ENCODE peak calls at places on chromosomes 3 and 15, in seven cellular contexts. W is NCI-H510A treated with DMSO at 0.1 percent for 48 hours, I is osteocyte, Z is HCT116, C is BE2C, T is left ventricle myocardium superior, O is retina. S is an unnamed sample.

GRCh38 chr3:9732080-9732752 is 681 bp downstream of the BRPF1 start:
- DNase-seq in W (no peak), I (no peak), Z (no peak), C (no peak), T (peak; percentile 45), O (no peak), S (no peak)

GRCh38 chr15:57503911-57504598 is 87.6 kb upstream of the MYZAP start:
- DNase-seq in W (peak; percentile 29), I (no peak), Z (no peak), C (no peak), T (no peak), O (no peak), S (no peak)

GRCh38 chr3:137075020-137075419 is 117.2 kb downstream of the IL20RB start:
- DNase-seq in W (no peak), I (no peak), Z (no peak), C (no peak), T (no peak), O (no peak), S (no peak)

GRCh38 chr3:196837819-196838420 is 29.8 kb upstream of the SENP5 start:
- DNase-seq in W (peak; percentile 44), I (no peak), Z (peak; percentile 31), C (peak; percentile 73), T (peak; percentile 57), O (no peak), S (peak; percentile 2)

GRCh38 chr15:78382114-78382886 is 42.1 kb downstream of the CRABP1 start:
- DNase-seq in W (no peak), I (no peak), Z (no peak), C (no peak), T (no peak), O (no peak), S (no peak)

GRCh38 chr3:54046677-54047214 is 75.6 kb upstream of the CACNA2D3 start:
- DNase-seq in W (no peak), I (no peak), Z (no peak), C (peak; percentile 51), T (no peak), O (no peak), S (no peak)

GRCh38 chr3:14377838-14378169 is 24.6 kb upstream of the SLC6A6 start:
- DNase-seq in W (no peak), I (no peak), Z (no peak), C (no peak), T (no peak), O (no peak), S (no peak)

GRCh38 chr15:84736375-84736774 is 12.0 kb upstream of the ZNF592 start:
- DNase-seq in W (no peak), I (no peak), Z (no peak), C (no peak), T (no peak), O (no peak), S (no peak)

GRCh38 chr3:142004025-142004424 is 127.6 kb downstream of the ATP1B3 start:
- DNase-seq in W (no peak), I (no peak), Z (no peak), C (no peak), T (no peak), O (no peak), S (no peak)

GRCh38 chr3:52299815-52300611 is 12.4 kb downstream of the GLYCTK start:
- DNase-seq in W (no peak), I (no peak), Z (no peak), C (peak; percentile 34), T (peak; percentile 76), O (peak; percentile 79), S (no peak)

GRCh38 chr3:58059349-58060321 is 51.4 kb downstream of the FLNB start:
- DNase-seq in W (no peak), I (no peak), Z (no peak), C (peak; percentile 18), T (no peak), O (no peak), S (no peak)

GRCh38 chr3:15241341-15241740 is 35.3 kb downstream of the CAPN7 start:
- DNase-seq in W (no peak), I (no peak), Z (peak; percentile 13), C (peak; percentile 34), T (no peak), O (no peak), S (no peak)

GRCh38 chr3:49133226-49133951 is 539 bp upstream of the LAMB2 start:
- DNase-seq in W (peak; percentile 32), I (peak; percentile 92), Z (peak; percentile 74), C (peak; percentile 75), T (peak; percentile 92), O (peak; percentile 92), S (peak; percentile 67)

GRCh38 chr3:50503504-50503903 is at the start of gene CACNA2D2:
- DNase-seq in W (peak; percentile 10), I (no peak), Z (peak; percentile 15), C (peak; percentile 66), T (peak; percentile 83), O (no peak), S (no peak)

GRCh38 chr3:158936530-158937113 is 134.8 kb downstream of the MFSD1 start:
- DNase-seq in W (no peak), I (no peak), Z (no peak), C (peak; percentile 12), T (no peak), O (no peak), S (peak; percentile 72)

GRCh38 chr3:64290864-64291263 is 65.6 kb upstream of the PRICKLE2 start:
- DNase-seq in W (no peak), I (no peak), Z (no peak), C (no peak), T (no peak), O (no peak), S (no peak)

GRCh38 chr3:129233538-129233937 is 15.9 kb upstream of the COPG1 start:
- DNase-seq in W (no peak), I (no peak), Z (no peak), C (no peak), T (no peak), O (no peak), S (no peak)

GRCh38 chr3:38281895-38282686 is at the start of gene SLC22A14:
- DNase-seq in W (no peak), I (peak; percentile 78), Z (no peak), C (no peak), T (no peak), O (no peak), S (no peak)

GRCh38 chr15:30042556-30042955 is 40.2 kb upstream of the GOLGA8J start:
- DNase-seq in W (no peak), I (no peak), Z (no peak), C (no peak), T (no peak), O (peak; percentile 19), S (no peak)

GRCh38 chr3:14535616-14536015 is 4.5 kb downstream of the GRIP2 start:
- DNase-seq in W (no peak), I (no peak), Z (no peak), C (no peak), T (no peak), O (no peak), S (no peak)

GRCh38 chr3:66469220-66469640 is 31.6 kb downstream of the LRIG1 start:
- DNase-seq in W (no peak), I (no peak), Z (no peak), C (no peak), T (no peak), O (no peak), S (no peak)

GRCh38 chr3:126305427-126305826 is 51.8 kb downstream of the KLF15 start:
- DNase-seq in W (no peak), I (no peak), Z (no peak), C (no peak), T (no peak), O (no peak), S (no peak)

GRCh38 chr3:139677341-139678155 is at the start of gene NMNAT3:
- DNase-seq in W (peak; percentile 8), I (no peak), Z (peak; percentile 84), C (peak; percentile 16), T (peak; percentile 93), O (peak; percentile 93), S (peak; percentile 35)

GRCh38 chr3:65444448-65444815 is 594.3 kb downstream of the MAGI1 start:
- DNase-seq in W (no peak), I (no peak), Z (no peak), C (no peak), T (no peak), O (no peak), S (no peak)

GRCh38 chr3:158713094-158713499 is 19.2 kb downstream of the RARRES1 start:
- DNase-seq in W (no peak), I (no peak), Z (no peak), C (no peak), T (peak; percentile 50), O (peak; percentile 28), S (no peak)

GRCh38 chr3:23612296-23612891 is 193.4 kb upstream of the UBE2E1 start:
- DNase-seq in W (no peak), I (no peak), Z (no peak), C (no peak), T (peak; percentile 33), O (no peak), S (no peak)

GRCh38 chr3:123256256-123256655 is 54.5 kb downstream of the SEC22A start:
- DNase-seq in W (no peak), I (no peak), Z (no peak), C (no peak), T (no peak), O (no peak), S (no peak)

GRCh38 chr3:66656608-66657007 is 155.8 kb upstream of the LRIG1 start:
- DNase-seq in W (peak; percentile 4), I (no peak), Z (no peak), C (no peak), T (no peak), O (no peak), S (no peak)

GRCh38 chr15:45199136-45199810 is 11.5 kb upstream of the SHF start:
- DNase-seq in W (peak; percentile 69), I (no peak), Z (no peak), C (no peak), T (no peak), O (peak; percentile 82), S (no peak)

GRCh38 chr15:65796610-65797012 is 4.5 kb upstream of the DENND4A start:
- DNase-seq in W (no peak), I (no peak), Z (no peak), C (no peak), T (no peak), O (no peak), S (no peak)

GRCh38 chr15:75453703-75454470 is 2.4 kb upstream of the SIN3A start:
- DNase-seq in W (peak; percentile 95), I (peak; percentile 99), Z (peak; percentile 100), C (peak; percentile 99), T (peak; percentile 98), O (peak; percentile 99), S (peak; percentile 99)

GRCh38 chr3:188673509-188674239 is 498.1 kb upstream of the TPRG1 start:
- DNase-seq in W (no peak), I (no peak), Z (no peak), C (no peak), T (no peak), O (no peak), S (no peak)

GRCh38 chr3:170180107-170180951 is 1.2 kb downstream of the PHC3 start:
- DNase-seq in W (no peak), I (no peak), Z (no peak), C (no peak), T (no peak), O (peak; percentile 11), S (no peak)

GRCh38 chr3:164940737-164941136 is 137.6 kb downstream of the SI start:
- DNase-seq in W (no peak), I (no peak), Z (no peak), C (no peak), T (no peak), O (no peak), S (peak; percentile 77)

GRCh38 chr3:182258538-182259177 is 534.6 kb upstream of the ATP11B start:
- DNase-seq in W (peak; percentile 86), I (no peak), Z (peak; percentile 31), C (no peak), T (no peak), O (no peak), S (no peak)

GRCh38 chr3:55658297-55659022 is 171.4 kb upstream of the WNT5A start:
- DNase-seq in W (peak; percentile 1), I (no peak), Z (no peak), C (no peak), T (no peak), O (no peak), S (no peak)

GRCh38 chr3:127684871-127685707 is 12.3 kb downstream of the ABTB1 start:
- DNase-seq in W (no peak), I (no peak), Z (no peak), C (peak; percentile 3), T (no peak), O (no peak), S (no peak)

GRCh38 chr3:16315623-16316022 is 50.6 kb downstream of the OXNAD1 start:
- DNase-seq in W (no peak), I (no peak), Z (no peak), C (no peak), T (no peak), O (no peak), S (no peak)